ENCODE peak calls at places on chromosomes 3 and 15, in six cellular contexts. V is fibroblast of the aortic adventitia; L is heart left ventricle; C is uterus; Q is CD8-positive, alpha-beta memory T cell; R is endodermal cell. U is an unnamed sample.

GRCh38 chr3:40971191-40972168 is 227.8 kb upstream of the CTNNB1 start:
- DNase-seq in Q (no peak), V (peak; percentile 95), C (peak; percentile 86), R (no peak), L (peak; percentile 70), U (peak; percentile 29)

GRCh38 chr3:86954226-86954625 is 36.7 kb downstream of the VGLL3 start:
- DNase-seq in L (no peak), V (no peak), R (no peak), Q (no peak), C (no peak), U (no peak)

GRCh38 chr3:196631655-196632032 is 7.8 kb upstream of the NRROS start:
- DNase-seq in C (no peak), R (no peak), Q (no peak), V (peak; percentile 27), L (no peak), U (no peak)

GRCh38 chr15:65937046-65937445 is 67.8 kb downstream of the RAB11A start:
- DNase-seq in V (no peak), R (no peak), Q (no peak), C (no peak), L (no peak), U (no peak)

GRCh38 chr3:101017048-101017447 is 23.8 kb upstream of the ABI3BP start:
- DNase-seq in R (no peak), V (peak; percentile 66), Q (no peak), L (no peak), C (no peak), U (peak; percentile 68)

GRCh38 chr3:53046171-53047170 is 598 bp upstream of the SFMBT1 start:
- DNase-seq in V (no peak), Q (peak; percentile 57), R (peak; percentile 92), L (peak; percentile 75), C (peak; percentile 40), U (peak; percentile 51)

GRCh38 chr15:99925661-99926461 is 192.6 kb upstream of the LYSMD4 start:
- DNase-seq in Q (peak; percentile 74), R (peak; percentile 82), C (peak; percentile 54), L (peak; percentile 88), V (no peak), U (peak; percentile 22)

GRCh38 chr3:195584543-195584870 is 767 bp upstream of the APOD start:
- DNase-seq in R (no peak), C (no peak), L (no peak), V (no peak), Q (no peak), U (peak; percentile 3)

GRCh38 chr3:26963356-26963742 is 340.8 kb downstream of the LRRC3B start:
- DNase-seq in L (no peak), R (no peak), Q (no peak), C (no peak), V (no peak), U (no peak)